ENCODE peak calls at places on chromosomes 2 and 18, in nine cellular contexts. Y is heart left ventricle, R is body of pancreas, X is tibial nerve, S is transverse colon, L is HepG2, B is esophagus squamous epithelium, I is suprapubic skin, D is NB4. U is an unnamed sample.

GRCh38 chr2:69619725-69620124 is 23.8 kb downstream of the AAK1 start:
- DNase-seq in L (no peak), S (no peak), D (peak; percentile 84), R (no peak), B (no peak), Y (no peak), I (no peak), X (no peak), U (no peak)

GRCh38 chr2:225824748-225825449 is 425.4 kb downstream of the NYAP2 start:
- DNase-seq in S (no peak), Y (no peak), I (no peak), R (peak; percentile 7), B (no peak), L (no peak), X (no peak), D (no peak), U (no peak)

GRCh38 chr2:82913566-82913965 is 1545.5 kb downstream of the SUCLG1 start:
- DNase-seq in I (no peak), Y (no peak), R (no peak), X (no peak), S (no peak), L (no peak), D (no peak), B (no peak), U (no peak)

GRCh38 chr2:42979416-42979869 is 187.1 kb upstream of the HAAO start:
- DNase-seq in I (peak; percentile 30), L (peak; percentile 100), D (no peak), S (peak; percentile 79), B (no peak), Y (no peak), X (no peak), R (peak; percentile 92), U (no peak)

GRCh38 chr2:220949476-220949875 is 622.6 kb downstream of the EPHA4 start:
- DNase-seq in L (no peak), S (no peak), D (no peak), B (no peak), X (no peak), I (no peak), R (no peak), Y (no peak), U (no peak)

GRCh38 chr2:98148968-98149697 is 62.2 kb downstream of the VWA3B start:
- DNase-seq in I (peak; percentile 10), X (no peak), Y (no peak), D (peak; percentile 81), R (peak; percentile 75), L (peak; percentile 71), S (no peak), B (no peak), U (peak; percentile 30)

GRCh38 chr2:19669605-19670004 is 232.2 kb downstream of the TTC32 start:
- DNase-seq in L (no peak), R (no peak), Y (no peak), X (no peak), B (no peak), I (no peak), S (no peak), D (no peak), U (no peak)

GRCh38 chr18:9575558-9575957 is 38.8 kb downstream of the PPP4R1 start:
- DNase-seq in I (peak; percentile 76), Y (peak; percentile 83), B (no peak), S (peak; percentile 82), X (peak; percentile 47), L (peak; percentile 95), R (peak; percentile 90), D (peak; percentile 86), U (peak; percentile 27)

GRCh38 chr18:48848641-48849143 is 102.1 kb downstream of the SMAD7 start:
- DNase-seq in I (no peak), Y (peak; percentile 64), D (no peak), L (no peak), B (no peak), X (no peak), R (no peak), S (no peak), U (no peak)

GRCh38 chr2:200033939-200034338 is 78.6 kb downstream of the MAIP1 start:
- DNase-seq in R (no peak), B (no peak), S (no peak), I (no peak), X (no peak), Y (no peak), D (no peak), L (no peak), U (no peak)

GRCh38 chr2:63865159-63865799 is 23.6 kb downstream of the UGP2 start:
- DNase-seq in D (no peak), R (no peak), S (no peak), I (no peak), L (peak; percentile 16), X (no peak), Y (no peak), B (no peak), U (no peak)

GRCh38 chr2:105092797-105093196 is 54.9 kb downstream of the MRPS9 start:
- DNase-seq in B (no peak), D (no peak), L (no peak), R (no peak), I (no peak), S (no peak), X (no peak), Y (no peak), U (no peak)

DNA sequence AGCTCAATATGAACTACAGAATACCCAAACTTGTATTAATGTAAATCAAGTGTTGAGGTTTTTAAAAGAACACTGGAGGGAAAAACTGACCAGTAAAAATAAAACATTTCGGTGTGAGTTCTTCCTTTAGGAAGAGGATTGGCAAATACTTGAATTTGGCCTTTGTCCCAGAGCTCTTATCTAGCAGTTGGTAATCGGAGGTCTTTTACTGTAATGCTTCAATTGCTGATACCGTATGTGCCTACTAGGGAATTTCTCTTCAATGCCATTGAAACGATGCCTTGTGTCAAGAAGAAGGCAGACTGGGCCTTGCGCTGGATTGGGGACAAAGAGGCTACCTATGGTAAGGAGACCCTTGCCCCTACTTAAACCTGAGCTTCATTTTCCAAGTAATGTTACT is 4.1 kb downstream of the RRM2 start:
- DNase-seq in B (no peak), I (no peak), L (no peak), S (no peak), X (no peak), R (no peak), Y (no peak), D (no peak), U (no peak)
- TF ChIP-seq POLR2A in B (no peak), I (no peak), L (no peak), S (no peak), X (no peak), R (no peak), Y (no peak), D (no peak), U (no peak)

GRCh38 chr18:58540381-58540943 is 88.4 kb downstream of the ALPK2 start:
- DNase-seq in R (no peak), S (no peak), D (no peak), I (no peak), Y (no peak), X (no peak), L (no peak), B (no peak), U (no peak)

GRCh38 chr18:58542426-58543159 is 86.3 kb downstream of the ALPK2 start:
- DNase-seq in Y (no peak), I (no peak), D (no peak), L (no peak), X (no peak), S (no peak), R (no peak), B (no peak), U (no peak)

GRCh38 chr18:58541137-58541788 is 87.6 kb downstream of the ALPK2 start:
- DNase-seq in S (no peak), Y (no peak), X (no peak), L (no peak), B (no peak), R (no peak), I (no peak), D (peak; percentile 34), U (no peak)

GRCh38 chr18:58539659-58540380 is 89.1 kb downstream of the ALPK2 start:
- DNase-seq in B (no peak), D (no peak), Y (no peak), L (peak; percentile 72), R (no peak), X (no peak), I (no peak), S (no peak), U (no peak)

GRCh38 chr18:58541789-58542425 is 87.0 kb downstream of the ALPK2 start:
- DNase-seq in R (no peak), L (peak; percentile 41), X (no peak), I (no peak), S (no peak), Y (no peak), D (peak; percentile 46), B (no peak), U (peak; percentile 65)
- TF ChIP-seq POLR2A in R (no peak), L (no peak), X (no peak), I (no peak), S (no peak), Y (no peak), D (no peak), B (no peak), U (no peak)

GRCh38 chr18:3675446-3675845 is 225.5 kb downstream of the TGIF1 start:
- DNase-seq in I (no peak), L (peak; percentile 50), D (no peak), R (no peak), Y (no peak), B (no peak), S (no peak), X (no peak), U (peak; percentile 36)
- TF ChIP-seq POLR2A in I (no peak), L (no peak), D (no peak), R (no peak), Y (no peak), B (no peak), S (no peak), X (no peak), U (no peak)

GRCh38 chr2:217597681-217598080 is 405.1 kb downstream of the TNS1 start:
- DNase-seq in S (no peak), B (no peak), X (no peak), D (no peak), I (no peak), Y (no peak), L (no peak), R (no peak), U (no peak)

GRCh38 chr2:217599906-217600305 is 402.9 kb downstream of the TNS1 start:
- DNase-seq in X (no peak), R (no peak), D (peak; percentile 16), I (no peak), B (no peak), L (no peak), S (no peak), Y (no peak), U (no peak)

GRCh38 chr2:217593732-217594131 is 409.1 kb downstream of the TNS1 start:
- DNase-seq in I (no peak), X (no peak), D (peak; percentile 32), B (no peak), L (no peak), S (no peak), R (no peak), Y (no peak), U (no peak)

GRCh38 chr2:217601601-217602000 is 401.2 kb downstream of the TNS1 start:
- DNase-seq in B (no peak), Y (no peak), L (no peak), S (no peak), D (no peak), R (no peak), I (no peak), X (no peak), U (no peak)

DNA sequence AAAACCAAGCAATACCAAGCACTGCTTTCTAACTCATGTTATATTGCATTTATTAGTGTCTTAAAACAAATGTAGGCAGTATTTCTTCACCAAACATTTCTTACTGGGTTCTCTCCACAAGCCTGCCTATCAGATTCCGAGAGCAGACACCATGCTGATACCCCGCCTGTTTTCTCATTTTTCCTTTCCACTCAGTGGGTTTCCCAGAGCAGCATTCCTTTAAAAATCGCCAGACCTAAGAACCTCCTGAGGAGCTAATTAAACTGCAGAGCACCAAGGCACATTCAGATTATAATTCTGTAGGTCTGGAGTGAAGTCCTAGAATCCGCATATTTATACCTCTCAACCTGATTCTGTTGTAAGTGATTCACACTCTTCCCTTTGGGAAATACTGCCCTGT is 405.7 kb downstream of the TNS1 start:
- DNase-seq in Y (no peak), I (no peak), D (no peak), X (no peak), R (no peak), L (no peak), B (no peak), S (no peak), U (no peak)
- TF ChIP-seq POLR2A in Y (no peak), I (no peak), D (no peak), X (no peak), R (no peak), L (no peak), B (no peak), S (no peak), U (no peak)

U was measured in H54.